ENCODE peak calls at places on chromosomes 5 and 9, in seven cellular contexts. K is T-helper 9 cell; N is stromal cell of bone marrow; L is dorsolateral prefrontal cortex; Q is activated CD8-positive, alpha-beta memory T cell treated with anti-CD3 and anti-CD28 coated beads for 24 hours; J is sciatic nerve; X is psoas muscle. S is an unnamed sample.

GRCh38 chr9:101487443-101487855 is 46.2 kb upstream of the RNF20 start:
- DNase-seq in K (no peak), N (no peak), L (no peak), Q (no peak), J (no peak), X (no peak), S (no peak)

GRCh38 chr5:101935086-101935485 is 361.0 kb downstream of the SLCO4C1 start:
- DNase-seq in K (no peak), N (no peak), L (no peak), Q (no peak), J (no peak), X (no peak), S (no peak)

GRCh38 chr5:179974281-179974945 is 66.7 kb upstream of the TBC1D9B start:
- DNase-seq in K (no peak), N (no peak), L (peak; percentile 84), Q (no peak), J (no peak), X (no peak), S (no peak)

GRCh38 chr9:14846871-14847311 is 63.3 kb downstream of the FREM1 start:
- DNase-seq in K (peak; percentile 23), N (peak; percentile 11), L (peak; percentile 25), Q (peak; percentile 74), J (peak; percentile 71), X (peak; percentile 71), S (peak; percentile 98)

GRCh38 chr9:117074337-117074662 is 340.6 kb downstream of the ASTN2 start:
- DNase-seq in K (no peak), N (no peak), L (no peak), Q (no peak), J (no peak), X (no peak), S (no peak)

GRCh38 chr5:6962256-6962655 is 249.0 kb downstream of the TENT4A start:
- DNase-seq in K (no peak), N (no peak), L (no peak), Q (no peak), J (no peak), X (no peak), S (no peak)

GRCh38 chr9:3510796-3511195 is 15.0 kb downstream of the RFX3 start:
- DNase-seq in K (no peak), N (no peak), L (no peak), Q (no peak), J (no peak), X (no peak), S (no peak)

GRCh38 chr9:69643098-69643497 is 29.1 kb downstream of the APBA1 start:
- DNase-seq in K (no peak), N (no peak), L (no peak), Q (no peak), J (no peak), X (no peak), S (no peak)

GRCh38 chr5:175542232-175542965 is 64.0 kb downstream of the SFXN1 start:
- DNase-seq in K (no peak), N (no peak), L (no peak), Q (no peak), J (no peak), X (no peak), S (peak; percentile 31)

GRCh38 chr5:133391349-133392136 is 220.8 kb downstream of the FSTL4 start:
- DNase-seq in K (no peak), N (no peak), L (no peak), Q (peak; percentile 32), J (no peak), X (no peak), S (no peak)

GRCh38 chr9:81823672-81824554 is 104.3 kb upstream of the SPATA31D4 start:
- DNase-seq in K (no peak), N (no peak), L (no peak), Q (no peak), J (no peak), X (no peak), S (no peak)

GRCh38 chr9:124429530-124429867 is 14.3 kb upstream of the PSMB7 start:
- DNase-seq in K (no peak), N (no peak), L (no peak), Q (peak; percentile 32), J (no peak), X (no peak), S (peak; percentile 19)